ENCODE peak calls at places on chromosomes 4 and X, in four cellular contexts. P, V, X and Z are unnamed samples.

GRCh38 chr4:15550491-15550890 is 80.8 kb downstream of the CC2D2A start:
- DNase-seq in P (peak), V (no peak), X (no peak), Z (no peak)

GRCh38 chrX:37603938-37604409 is 32.5 kb downstream of the LANCL3 start:
- DNase-seq in P (no peak), V (no peak), X (no peak), Z (no peak)

GRCh38 chr4:168621806-168622589 is 125.1 kb downstream of the PALLD start:
- DNase-seq in P (peak), V (no peak), X (peak), Z (no peak)

GRCh38 chr4:60450054-60450453 is 750.1 kb upstream of the ADGRL3 start:
- DNase-seq in P (no peak), V (no peak), X (no peak), Z (no peak)

GRCh38 chr4:100938698-100939097 is 408.6 kb downstream of the PPP3CA start:
- DNase-seq in P (no peak), V (no peak), X (no peak), Z (no peak)

GRCh38 chrX:20267924-20268701 is 1.4 kb upstream of the RPS6KA3 start:
- DNase-seq in P (peak), V (no peak), X (peak), Z (peak)

GRCh38 chrX:24229967-24230366 is 80.4 kb downstream of the ZFX start:
- DNase-seq in P (no peak), V (no peak), X (no peak), Z (no peak)

GRCh38 chrX:101260435-101260834 is 30.7 kb downstream of the TAF7L start:
- DNase-seq in P (peak), V (no peak), X (peak), Z (peak)

GRCh38 chr4:126479709-126480108 is 1153.0 kb upstream of the INTU start:
- DNase-seq in P (no peak), V (no peak), X (no peak), Z (peak)

GRCh38 chr4:12957108-12957507 is 527.0 kb downstream of the RAB28 start:
- DNase-seq in P (no peak), V (no peak), X (no peak), Z (no peak)

GRCh38 chr4:174358823-174359222 is 75.1 kb downstream of the CEP44 start:
- DNase-seq in P (peak), V (no peak), X (no peak), Z (no peak)

GRCh38 chrX:83829874-83830273 is 31.1 kb upstream of the CYLC1 start:
- DNase-seq in P (no peak), V (no peak), X (no peak), Z (no peak)

GRCh38 chrX:16665089-16665488 is 15.1 kb downstream of the S100G start:
- DNase-seq in P (peak), V (no peak), X (no peak), Z (no peak)

GRCh38 chr4:186688150-186688943 is 35.3 kb downstream of the FAT1 start:
- DNase-seq in P (no peak), V (no peak), X (no peak), Z (peak)

GRCh38 chr4:108272046-108272445 is 103.3 kb upstream of the LEF1 start:
- DNase-seq in P (peak), V (no peak), X (no peak), Z (no peak)

GRCh38 chr4:140038031-140038533 is 115.9 kb downstream of the MAML3 start:
- DNase-seq in P (peak), V (no peak), X (no peak), Z (no peak)

GRCh38 chr4:122152699-122153328 is 683 bp downstream of the BLTP1 start:
- DNase-seq in P (peak), V (no peak), X (peak), Z (peak)

GRCh38 chr4:78058591-78059523 is 1.7 kb downstream of the FRAS1 start:
- DNase-seq in P (peak), V (peak), X (peak), Z (peak)

GRCh38 chrX:7347465-7347864 is 199.5 kb upstream of the PUDP start:
- DNase-seq in P (no peak), V (no peak), X (no peak), Z (no peak)

GRCh38 chr4:38131371-38132139 is 171.4 kb downstream of the PTTG2 start:
- DNase-seq in P (peak), V (peak), X (peak), Z (peak)

GRCh38 chr4:16900325-16900724 is 1.9 kb upstream of the LDB2 start:
- DNase-seq in P (no peak), V (no peak), X (no peak), Z (no peak)
- H2BK120ac ChIP-seq in P (no peak), V (no peak), X (no peak), Z (no peak)

GRCh38 chrX:32744906-32745305 is 466.4 kb downstream of the DMD start:
- DNase-seq in P (no peak), V (no peak), X (no peak), Z (no peak)

GRCh38 chrX:32745323-32745722 is 466.0 kb downstream of the DMD start:
- DNase-seq in P (no peak), V (no peak), X (no peak), Z (no peak)

GRCh38 chrX:32749075-32749474 is 462.3 kb downstream of the DMD start:
- DNase-seq in P (no peak), V (no peak), X (no peak), Z (no peak)
- H3K4me2 ChIP-seq in P (no peak), V (no peak), X (no peak), Z (no peak)

DNA sequence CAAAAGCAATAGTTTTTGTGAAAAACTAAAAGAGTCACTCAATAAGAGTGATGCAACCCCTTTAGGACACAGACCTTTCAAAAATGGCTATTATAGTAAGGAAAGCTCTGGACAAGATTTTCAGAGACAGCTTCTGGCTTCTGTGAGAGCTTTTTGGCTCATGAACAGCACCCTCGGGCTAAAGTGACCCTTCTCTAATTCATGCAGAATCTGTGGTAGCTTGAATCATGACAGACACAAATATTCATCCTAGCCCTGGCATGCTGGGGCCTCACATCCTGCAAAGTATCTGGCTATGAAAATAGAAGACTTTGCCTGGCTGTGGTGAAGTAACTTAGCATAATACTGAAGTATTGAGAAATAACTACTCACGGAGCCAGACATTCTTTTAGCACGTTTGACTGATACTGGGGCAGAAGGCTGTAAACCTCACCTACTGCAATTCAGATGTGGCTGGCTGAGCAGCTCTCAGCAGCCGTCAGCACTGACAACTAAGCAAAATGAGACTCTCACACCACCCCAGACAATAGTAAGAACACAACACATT is 327.3 kb downstream of the MAPK10 start:
- DNase-seq in P (peak), V (no peak), X (peak), Z (no peak)
- H2BK120ac ChIP-seq in P (no peak), V (no peak), X (no peak), Z (no peak)

DNA sequence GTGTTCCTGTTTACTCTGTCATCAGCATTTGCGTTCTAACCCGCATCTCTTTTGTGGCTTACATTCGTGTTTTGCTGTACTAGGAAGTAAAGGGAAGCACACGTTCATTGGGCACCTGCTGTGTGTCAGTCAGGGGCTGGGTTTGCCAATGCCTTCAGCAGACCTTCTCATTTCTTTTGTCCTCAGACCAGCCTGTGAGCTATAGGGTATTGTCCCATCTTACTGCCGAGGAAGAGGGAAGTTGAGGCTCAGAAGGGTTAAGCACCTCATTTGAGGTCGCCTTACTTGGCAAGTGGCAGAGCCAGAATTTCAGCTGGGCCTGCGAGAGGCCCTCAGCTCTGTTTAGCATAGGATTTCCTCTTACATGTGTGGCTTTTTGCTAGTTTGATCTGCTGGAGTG is 8.7 kb downstream of the TBC1D14 start:
- DNase-seq in P (no peak), V (no peak), X (no peak), Z (no peak)
- H3K4me2 ChIP-seq in P (no peak), V (no peak), X (no peak), Z (no peak)

DNA sequence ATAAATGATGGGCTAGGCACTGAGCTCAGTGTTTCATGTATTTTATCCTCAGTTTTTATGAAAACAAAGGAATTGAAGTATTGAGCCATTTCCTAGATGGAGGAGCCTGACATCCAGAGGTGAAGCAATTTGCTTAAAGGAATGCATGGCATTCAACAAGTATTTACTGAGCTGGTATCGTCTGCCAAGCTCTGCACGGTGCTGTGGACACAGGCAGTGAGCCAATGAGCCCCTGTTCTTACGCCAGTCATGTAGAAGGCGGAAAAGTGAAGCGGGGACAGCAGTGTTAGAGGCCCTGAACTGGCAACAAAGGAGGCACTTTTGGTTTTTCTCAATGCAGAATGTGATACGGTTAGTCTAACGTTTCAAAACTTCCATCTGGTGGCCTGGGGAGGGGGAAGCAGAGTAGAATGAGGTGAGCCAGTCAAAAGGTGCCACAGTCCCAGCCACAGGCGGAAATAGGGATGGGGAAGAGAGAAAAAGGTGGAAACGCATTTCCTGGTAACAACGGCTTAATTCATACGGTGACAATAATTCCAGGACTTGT is 134.1 kb downstream of the AFAP1 start:
- DNase-seq in P (peak), V (no peak), X (peak), Z (no peak)
- H2BK120ac ChIP-seq in P (peak), V (no peak), X (no peak), Z (no peak)